ENCODE peak calls at places on chromosomes 2 and 18, in eight cellular contexts. O, P, Z, S, W, V, U and T are unnamed samples. For H3K4me1, the result is how much of the 10 kb centered on the place peaks cover.

GRCh38 chr2:128301021-128301420 is 17.6 kb downstream of the HS6ST1 start:
- DNase-seq in O (no peak), P (no peak), Z (no peak), S (no peak), W (no peak), V (no peak), U (no peak), T (no peak)

GRCh38 chr2:201194097-201194496 is 11.2 kb downstream of the CASP10 start:
- DNase-seq in O (no peak), P (no peak), Z (no peak), S (no peak), W (no peak), V (no peak), U (no peak), T (peak)

GRCh38 chr2:140565756-140566155 is 1565.1 kb downstream of the LRP1B start:
- DNase-seq in O (no peak), P (no peak), Z (no peak), S (no peak), W (no peak), V (no peak), U (no peak), T (no peak)

GRCh38 chr2:39390126-39390692 is 46.9 kb downstream of the MAP4K3 start:
- DNase-seq in O (no peak), P (no peak), Z (peak), S (no peak), W (no peak), V (no peak), U (no peak), T (no peak)

GRCh38 chr2:154391051-154391450 is 307.4 kb upstream of the KCNJ3 start:
- DNase-seq in O (no peak), P (no peak), Z (no peak), S (no peak), W (no peak), V (no peak), U (no peak), T (no peak)

GRCh38 chr2:233051241-233052149 is 8.6 kb upstream of the INPP5D start:
- DNase-seq in O (peak), P (no peak), Z (peak), S (peak), W (no peak), V (no peak), U (no peak), T (no peak)

GRCh38 chr2:235641333-235641732 is 147.5 kb downstream of the AGAP1 start:
- DNase-seq in O (peak), P (no peak), Z (no peak), S (peak), W (no peak), V (no peak), U (no peak), T (no peak)

GRCh38 chr2:10439185-10439879 is 8.8 kb downstream of the ODC1 start:
- DNase-seq in O (no peak), P (no peak), Z (no peak), S (no peak), W (no peak), V (no peak), U (no peak), T (no peak)

GRCh38 chr18:23850215-23850614 is 161.0 kb downstream of the LAMA3 start:
- DNase-seq in O (no peak), P (no peak), Z (no peak), S (no peak), W (no peak), V (no peak), U (no peak), T (no peak)

GRCh38 chr2:236758406-236758805 is 188.8 kb downstream of the ACKR3 start:
- DNase-seq in O (no peak), P (no peak), Z (no peak), S (no peak), W (no peak), V (no peak), U (no peak), T (no peak)

GRCh38 chr18:45686892-45687611 is 36.9 kb upstream of the SLC14A1 start:
- DNase-seq in O (no peak), P (no peak), Z (no peak), S (no peak), W (peak), V (no peak), U (no peak), T (peak)
- H3K27ac ChIP-seq in O (no peak), P (no peak), Z (no peak), S (no peak), W (peak), V (no peak), U (peak), T (peak)

GRCh38 chr2:195352581-195352980 is 304.4 kb upstream of the SLC39A10 start:
- DNase-seq in O (peak), P (no peak), Z (no peak), S (no peak), W (no peak), V (no peak), U (no peak), T (no peak)
- H3K4me1 ChIP-seq in O (under half), P (under half), Z (under half), S (under half), W (under half), V (under half), U (under half), T (under half)

GRCh38 chr2:159903404-159904126 is 105.6 kb upstream of the CD302 start:
- DNase-seq in O (peak), P (no peak), Z (no peak), S (peak), W (peak), V (no peak), U (peak), T (peak)
- H3K27ac ChIP-seq in O (no peak), P (no peak), Z (no peak), S (no peak), W (peak), V (no peak), U (peak), T (peak)

DNA sequence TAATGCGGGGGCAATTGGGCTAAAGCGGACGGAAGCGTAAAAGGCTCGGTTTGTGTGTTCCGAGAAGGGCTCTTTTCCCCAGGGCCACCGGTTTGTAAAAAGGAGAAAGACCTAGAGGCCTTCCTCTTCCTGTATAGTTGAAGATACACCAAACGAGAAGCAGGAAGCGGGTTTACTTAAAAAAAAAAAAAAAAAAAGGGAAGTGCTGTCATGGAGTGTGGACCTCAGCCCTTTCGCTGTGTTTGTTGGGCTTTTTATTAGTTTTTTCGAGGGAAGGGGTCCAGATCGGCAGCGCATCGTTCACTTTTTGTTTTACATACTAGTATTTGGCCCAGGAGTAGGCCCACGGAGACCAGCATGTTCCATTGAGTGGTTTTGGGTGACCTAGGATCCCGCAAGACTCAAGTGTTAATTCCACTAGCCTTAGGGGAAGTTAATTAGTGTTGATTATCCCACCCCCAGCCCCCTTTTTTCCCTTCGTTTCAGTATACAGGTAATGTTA is 669 bp downstream of the ACTR2 start:
- DNase-seq in O (peak), P (no peak), Z (no peak), S (peak), W (peak), V (no peak), U (peak), T (peak)
- H3K4me1 ChIP-seq in O (under half), P (under half), Z (under half), S (under half), W (under half), V (under half), U (under half), T (half or more)

DNA sequence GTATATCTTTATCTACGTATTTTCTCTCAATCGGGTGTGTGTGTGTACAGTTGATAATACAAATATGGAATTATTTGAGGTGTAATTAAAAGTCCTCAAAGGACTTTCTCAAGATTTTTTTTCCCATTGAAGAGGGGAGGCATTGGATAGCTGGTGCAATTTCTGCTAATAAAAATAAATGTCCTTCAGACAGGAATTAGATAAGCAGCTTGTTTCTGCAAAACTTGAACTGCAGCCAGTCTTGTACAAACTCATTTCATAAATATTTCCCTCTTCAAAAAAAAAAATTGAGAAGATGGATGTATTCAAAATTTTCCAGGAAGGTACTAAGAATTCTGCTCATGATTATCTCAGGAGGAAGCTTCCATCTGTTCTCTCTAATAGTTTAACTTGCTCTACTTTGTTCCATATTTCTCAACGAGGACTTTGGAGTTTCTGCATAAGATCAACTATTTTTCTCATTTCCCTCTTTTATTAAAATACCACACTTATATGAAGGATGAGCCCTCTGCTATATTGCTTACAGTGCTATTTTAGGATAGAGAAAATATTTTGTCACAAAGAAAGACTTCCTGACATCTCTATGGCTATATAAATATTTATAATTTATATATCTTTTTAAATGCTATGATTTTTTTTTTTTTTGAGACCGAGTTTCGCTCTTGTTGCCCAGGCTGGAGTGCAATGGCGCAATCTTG is 33.0 kb upstream of the GLS start:
- DNase-seq in O (peak), P (no peak), Z (no peak), S (peak), W (no peak), V (no peak), U (no peak), T (no peak)
- H3K27ac ChIP-seq in O (no peak), P (no peak), Z (no peak), S (peak), W (no peak), V (no peak), U (no peak), T (no peak)

DNA sequence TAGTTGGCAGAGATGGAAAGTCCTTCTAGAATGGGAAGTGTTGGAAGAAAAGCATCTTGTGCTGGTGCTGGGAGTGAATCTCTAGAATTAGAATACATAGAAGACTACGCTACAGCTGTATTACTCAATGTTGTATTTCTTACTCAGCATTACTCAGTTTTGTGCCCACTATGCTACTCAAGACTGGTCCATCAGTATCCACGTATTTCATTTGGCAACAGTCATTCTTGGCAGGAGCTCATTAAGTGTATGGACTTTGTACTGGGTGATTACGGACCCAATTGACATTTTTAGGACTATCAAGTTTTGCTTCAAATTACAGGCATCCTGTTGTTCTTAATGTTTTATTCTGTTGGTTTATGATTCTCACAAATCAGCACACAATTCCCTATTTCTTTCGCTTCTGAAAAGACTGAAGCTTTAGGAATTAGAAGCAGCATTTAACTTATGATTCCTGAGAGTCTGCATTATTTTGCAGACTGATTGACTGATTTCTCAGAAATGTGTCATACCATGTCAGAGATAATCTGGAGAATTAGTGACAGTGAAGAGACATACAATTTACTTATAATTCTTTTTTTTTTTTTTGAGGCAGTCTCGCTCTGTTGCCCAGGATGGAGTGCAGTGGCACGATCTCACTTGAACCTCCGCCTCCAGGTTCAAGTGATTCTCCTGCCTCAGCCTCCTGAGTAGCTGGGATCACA is 136.9 kb downstream of the MYO3B start:
- DNase-seq in O (no peak), P (no peak), Z (no peak), S (peak), W (no peak), V (no peak), U (no peak), T (no peak)
- H3K4me1 ChIP-seq in O (under half), P (under half), Z (under half), S (under half), W (under half), V (under half), U (under half), T (under half)